ENCODE peak calls at places on chromosomes 4 and X, in six cellular contexts. Y is NCI-H1092; U is stimulated activated naive CD4-positive, alpha-beta T cell treated with Interleukin-2 at 50 U/mL for 16 hours; G is activated CD4-positive, alpha-beta T cell treated with anti-CD3 and anti-CD28 coated beads for 1 hour; W is cerebellar cortex; F is breast epithelium. E is an unnamed sample.

GRCh38 chrX:112840382-112841113 is at the start of gene AMOT:
- DNase-seq in Y (peak; percentile 82), U (peak; percentile 58), G (peak; percentile 28), W (peak; percentile 68), F (peak; percentile 68), E (peak; percentile 88)

GRCh38 chr4:5158825-5159224 is 107.5 kb downstream of the STK32B start:
- DNase-seq in Y (no peak), U (no peak), G (no peak), W (no peak), F (no peak), E (no peak)

GRCh38 chrX:2767631-2768455 is 16.0 kb downstream of the XG start:
- DNase-seq in Y (no peak), U (no peak), G (no peak), W (peak; percentile 6), F (no peak), E (no peak)

GRCh38 chr4:6217716-6218381 is 17.5 kb upstream of the JAKMIP1 start:
- DNase-seq in Y (no peak), U (no peak), G (no peak), W (no peak), F (no peak), E (no peak)

GRCh38 chr4:2914220-2915126 is 48.7 kb downstream of the NOP14 start:
- DNase-seq in Y (no peak), U (no peak), G (no peak), W (no peak), F (no peak), E (no peak)

GRCh38 chrX:106894392-106894909 is 8.7 kb downstream of the RIPPLY1 start:
- DNase-seq in Y (peak; percentile 34), U (peak; percentile 20), G (peak; percentile 10), W (peak; percentile 52), F (no peak), E (peak; percentile 48)

GRCh38 chr4:75653845-75654503 is 19.2 kb downstream of the G3BP2 start:
- DNase-seq in Y (no peak), U (no peak), G (no peak), W (peak; percentile 43), F (no peak), E (peak; percentile 6)

GRCh38 chrX:24561121-24561520 is 86.0 kb downstream of the PCYT1B start:
- DNase-seq in Y (no peak), U (no peak), G (no peak), W (peak; percentile 5), F (no peak), E (peak; percentile 1)

GRCh38 chr4:15912236-15912635 is 26.3 kb downstream of the FGFBP1 start:
- DNase-seq in Y (no peak), U (no peak), G (no peak), W (no peak), F (no peak), E (no peak)

GRCh38 chr4:72109364-72109763 is 77.6 kb downstream of the NPFFR2 start:
- DNase-seq in Y (no peak), U (no peak), G (no peak), W (no peak), F (no peak), E (no peak)

GRCh38 chr4:111934294-111934693 is 211.0 kb upstream of the FAM241A start:
- DNase-seq in Y (no peak), U (no peak), G (no peak), W (no peak), F (no peak), E (no peak)

GRCh38 chr4:61204353-61204752 is 4.2 kb downstream of the ADGRL3 start:
- DNase-seq in Y (no peak), U (no peak), G (no peak), W (peak; percentile 49), F (no peak), E (peak; percentile 70)

GRCh38 chr4:90126805-90127204 is 389 bp upstream of the CCSER1 start:
- DNase-seq in Y (no peak), U (no peak), G (no peak), W (no peak), F (no peak), E (no peak)

GRCh38 chr4:113043591-113043990 is 5.9 kb upstream of the ANK2 start:
- DNase-seq in Y (no peak), U (no peak), G (no peak), W (no peak), F (no peak), E (no peak)

GRCh38 chr4:103111598-103111997 is 12.0 kb upstream of the BDH2 start:
- DNase-seq in Y (no peak), U (no peak), G (no peak), W (no peak), F (no peak), E (no peak)

GRCh38 chr4:153643406-153644016 is 40.6 kb upstream of the TLR2 start:
- DNase-seq in Y (peak; percentile 5), U (no peak), G (no peak), W (peak; percentile 26), F (no peak), E (peak; percentile 57)

GRCh38 chrX:131723646-131724045 is 179.8 kb downstream of the OR13H1 start:
- DNase-seq in Y (no peak), U (no peak), G (no peak), W (no peak), F (no peak), E (no peak)

GRCh38 chr4:3765271-3766206 is 646 bp upstream of the ADRA2C start:
- DNase-seq in Y (peak; percentile 37), U (no peak), G (no peak), W (peak; percentile 26), F (no peak), E (no peak)